ENCODE peak calls at places on chromosomes 4 and X, in five cellular contexts. H, X, U, R and T are unnamed samples.

GRCh38 chr4:186627226-186627865 is 72.0 kb upstream of the MTNR1A start:
- DNase-seq in H (peak), X (no peak), U (peak), R (no peak), T (no peak)

GRCh38 chrX:143165778-143166177 is 140.1 kb downstream of the SPANXN4 start:
- DNase-seq in H (no peak), X (no peak), U (no peak), R (no peak), T (no peak)

GRCh38 chrX:44162964-44163475 is 180.5 kb downstream of the EFHC2 start:
- DNase-seq in H (no peak), X (no peak), U (no peak), R (no peak), T (no peak)

GRCh38 chr4:187362937-187363336 is 632.6 kb upstream of the ZFP42 start:
- DNase-seq in H (no peak), X (no peak), U (no peak), R (no peak), T (no peak)

GRCh38 chr4:74267998-74268606 is 40.2 kb upstream of the EPGN start:
- DNase-seq in H (no peak), X (peak), U (peak), R (peak), T (peak)

GRCh38 chrX:70044541-70045245 is 5.0 kb downstream of the AWAT2 start:
- DNase-seq in H (no peak), X (peak), U (no peak), R (no peak), T (peak)

GRCh38 chr4:173807347-173807746 is 277.3 kb upstream of the HAND2 start:
- DNase-seq in H (no peak), X (peak), U (no peak), R (peak), T (no peak)

GRCh38 chr4:158079661-158080060 is 93.2 kb downstream of the GASK1B start:
- DNase-seq in H (no peak), X (no peak), U (no peak), R (no peak), T (no peak)

GRCh38 chrX:145002776-145003175 is 244.5 kb upstream of the SPANXN1 start:
- DNase-seq in H (no peak), X (no peak), U (no peak), R (no peak), T (no peak)

GRCh38 chrX:112819813-112820212 is 20.8 kb downstream of the AMOT start:
- DNase-seq in H (no peak), X (no peak), U (no peak), R (no peak), T (no peak)

GRCh38 chr4:120685756-120686278 is 236.7 kb downstream of the PRDM5 start:
- DNase-seq in H (no peak), X (peak), U (no peak), R (peak), T (no peak)

GRCh38 chrX:132940727-132941162 is 17.7 kb downstream of the HS6ST2 start:
- DNase-seq in H (peak), X (no peak), U (peak), R (no peak), T (no peak)

GRCh38 chr4:7854697-7855370 is 84.8 kb downstream of the AFAP1 start:
- DNase-seq in H (no peak), X (no peak), U (no peak), R (no peak), T (peak)

GRCh38 chr4:74920704-74921103 is 12.2 kb upstream of the PARM1 start:
- DNase-seq in H (no peak), X (no peak), U (no peak), R (no peak), T (no peak)

GRCh38 chrX:82092307-82092706 is 890.4 kb downstream of the SH3BGRL start:
- DNase-seq in H (no peak), X (no peak), U (no peak), R (no peak), T (no peak)

GRCh38 chrX:65740909-65741308 is 73.5 kb downstream of the MSN start:
- DNase-seq in H (no peak), X (no peak), U (no peak), R (no peak), T (no peak)

GRCh38 chrX:12894074-12894691 is 12.2 kb upstream of the TLR8 start:
- DNase-seq in H (peak), X (peak), U (peak), R (peak), T (peak)

GRCh38 chr4:110663206-110663605 is 40.3 kb upstream of the PITX2 start:
- DNase-seq in H (no peak), X (no peak), U (no peak), R (no peak), T (no peak)

GRCh38 chr4:75950416-75950815 is 9.6 kb upstream of the NAAA start:
- DNase-seq in H (no peak), X (no peak), U (no peak), R (peak), T (no peak)

GRCh38 chrX:43349363-43349762 is 306.7 kb upstream of the MAOA start:
- DNase-seq in H (peak), X (peak), U (peak), R (peak), T (peak)

GRCh38 chr4:7699040-7699439 is 240.6 kb downstream of the AFAP1 start:
- DNase-seq in H (no peak), X (peak), U (no peak), R (peak), T (no peak)

GRCh38 chr4:87975466-87975865 is at the start of gene SPP1:
- DNase-seq in H (peak), X (peak), U (no peak), R (no peak), T (no peak)

GRCh38 chrX:137575596-137576255 is 9.8 kb downstream of the ZIC3 start:
- DNase-seq in H (no peak), X (no peak), U (no peak), R (no peak), T (no peak)

GRCh38 chr4:988726-989721 is 2.2 kb downstream of the IDUA start:
- DNase-seq in H (no peak), X (no peak), U (no peak), R (no peak), T (no peak)

GRCh38 chr4:90113881-90114457 is 13.2 kb upstream of the CCSER1 start:
- DNase-seq in H (no peak), X (no peak), U (no peak), R (no peak), T (no peak)

GRCh38 chrX:104987063-104987462 is 233.4 kb downstream of the TEX13A start:
- DNase-seq in H (no peak), X (no peak), U (peak), R (no peak), T (no peak)

GRCh38 chrX:41596586-41596985 is 92.2 kb upstream of the GPR34 start:
- DNase-seq in H (no peak), X (no peak), U (peak), R (no peak), T (peak)